ENCODE peak calls at places on chromosomes 11 and 22, in five cellular contexts. L, E, I, S and M are unnamed samples.
A peak's percentile ranks its signal among the peaks of the same experiment; 100 is the strongest.

GRCh38 chr11:7924526-7924925 is 6.5 kb downstream of the OR10A6 start:
- DNase-seq in I (no peak), L (peak; percentile 70), S (peak; percentile 36), E (no peak), M (no peak)

GRCh38 chr11:9231848-9232177 is 33.3 kb downstream of the DENND5A start:
- DNase-seq in L (peak; percentile 72), S (no peak), E (peak; percentile 75), I (no peak), M (no peak)

GRCh38 chr22:45529966-45530575 is 27.4 kb downstream of the FBLN1 start:
- DNase-seq in S (no peak), I (no peak), L (peak; percentile 94), E (peak; percentile 70), M (peak; percentile 52)

GRCh38 chr22:46367707-46368191 is 32.2 kb downstream of the TRMU start:
- DNase-seq in L (peak; percentile 40), S (peak; percentile 79), E (peak; percentile 46), I (peak; percentile 61), M (peak; percentile 86)

GRCh38 chr22:43978558-43978957 is 23.3 kb downstream of the SAMM50 start:
- DNase-seq in S (no peak), L (no peak), E (no peak), I (no peak), M (no peak)

GRCh38 chr11:126732981-126733380 is 267.6 kb downstream of the KIRREL3 start:
- DNase-seq in I (no peak), L (no peak), E (no peak), S (no peak), M (no peak)

GRCh38 chr22:18994780-18995711 is 59.0 kb upstream of the PRODH start:
- DNase-seq in S (peak; percentile 52), I (no peak), E (peak; percentile 7), L (no peak), M (peak; percentile 61)

GRCh38 chr11:132686827-132687370 is 845.4 kb downstream of the OPCML start:
- DNase-seq in L (no peak), S (no peak), E (no peak), I (no peak), M (no peak)

GRCh38 chr11:12122083-12122482 is 11.7 kb downstream of the MICAL2 start:
- DNase-seq in E (no peak), S (peak; percentile 81), I (no peak), L (no peak), M (peak; percentile 84)

GRCh38 chr11:313304-313786 is 495 bp upstream of the IFITM1 start:
- DNase-seq in E (no peak), L (no peak), S (peak; percentile 57), I (no peak), M (no peak)

GRCh38 chr11:112425121-112425520 is 164.5 kb upstream of the PLET1 start:
- DNase-seq in I (no peak), L (no peak), E (no peak), S (no peak), M (no peak)

GRCh38 chr11:117917591-117917990 is 11.6 kb downstream of the TMPRSS13 start:
- DNase-seq in I (no peak), E (no peak), S (no peak), L (no peak), M (no peak)

GRCh38 chr11:73995247-73995646 is 12.6 kb upstream of the UCP2 start:
- DNase-seq in S (peak; percentile 24), L (peak; percentile 16), E (peak; percentile 80), I (no peak), M (no peak)

GRCh38 chr11:135004495-135004894 is 592.5 kb upstream of the B3GAT1 start:
- DNase-seq in E (no peak), I (no peak), S (no peak), L (no peak), M (no peak)

GRCh38 chr11:119885861-119886567 is 157.0 kb upstream of the NECTIN1 start:
- DNase-seq in S (no peak), L (no peak), E (no peak), I (no peak), M (no peak)

GRCh38 chr22:48826546-48826945 is 1001.1 kb downstream of the BRD1 start:
- DNase-seq in E (no peak), L (no peak), I (no peak), S (no peak), M (no peak)

GRCh38 chr11:61793084-61793828 is 545 bp downstream of the FEN1 start:
- DNase-seq in I (no peak), E (no peak), S (no peak), L (no peak), M (no peak)

GRCh38 chr11:57493507-57494503 is 21.7 kb downstream of the SLC43A1 start:
- DNase-seq in S (peak; percentile 95), I (peak; percentile 88), E (peak; percentile 35), L (peak; percentile 17), M (peak; percentile 91)

GRCh38 chr22:46110215-46110614 is 40.1 kb upstream of the PPARA start:
- DNase-seq in L (peak; percentile 34), E (peak; percentile 19), I (no peak), S (peak; percentile 58), M (no peak)

GRCh38 chr11:75557649-75558494 is 4.2 kb upstream of the SERPINH1 start:
- DNase-seq in S (no peak), E (peak; percentile 88), L (peak; percentile 95), I (no peak), M (no peak)

GRCh38 chr11:90326647-90327046 is 103.8 kb upstream of the CHORDC1 start:
- DNase-seq in S (no peak), L (no peak), E (no peak), I (no peak), M (no peak)

GRCh38 chr11:122652495-122652894 is 3.0 kb upstream of the UBASH3B start:
- DNase-seq in I (no peak), L (no peak), S (no peak), E (no peak), M (no peak)

GRCh38 chr11:129728571-129728970 is 87.1 kb upstream of the TMEM45B start:
- DNase-seq in L (no peak), E (no peak), S (no peak), I (no peak), M (no peak)

GRCh38 chr22:27094633-27095308 is 437.4 kb downstream of the MIAT start:
- DNase-seq in E (no peak), I (no peak), L (peak; percentile 51), S (no peak), M (no peak)

GRCh38 chr11:1501421-1502167 is 15.0 kb upstream of the MOB2 start:
- DNase-seq in S (no peak), E (no peak), I (no peak), L (no peak), M (no peak)

GRCh38 chr11:14902650-14903350 is 10.8 kb upstream of the CYP2R1 start:
- DNase-seq in S (peak; percentile 25), E (peak; percentile 53), L (peak; percentile 71), I (no peak), M (peak; percentile 46)

GRCh38 chr11:16402654-16403447 is 46.5 kb upstream of the SOX6 start:
- DNase-seq in S (peak; percentile 70), L (no peak), E (no peak), I (peak; percentile 46), M (no peak)

GRCh38 chr11:49424136-49424535 is 215.7 kb upstream of the FOLH1 start:
- DNase-seq in E (no peak), S (no peak), I (no peak), L (no peak), M (no peak)

GRCh38 chr22:19448076-19448607 is 631 bp upstream of the C22orf39 start:
- DNase-seq in E (peak; percentile 76), I (no peak), L (peak; percentile 43), S (peak; percentile 82), M (peak; percentile 37)

GRCh38 chr22:37726240-37726887 is 29.5 kb downstream of the TRIOBP start:
- DNase-seq in L (peak; percentile 55), E (peak; percentile 43), I (no peak), S (no peak), M (no peak)

GRCh38 chr22:36311386-36312085 is 58.6 kb downstream of the APOL1 start:
- DNase-seq in L (peak; percentile 37), E (peak; percentile 42), S (no peak), I (no peak), M (peak; percentile 61)

GRCh38 chr11:61083601-61084147 is 18.6 kb upstream of the CD5 start:
- DNase-seq in L (no peak), E (no peak), S (no peak), I (no peak), M (peak; percentile 79)

GRCh38 chr11:95231881-95232605 is 1.0 kb upstream of the SESN3 start:
- DNase-seq in S (peak; percentile 70), I (no peak), L (no peak), E (peak; percentile 63), M (peak; percentile 18)

GRCh38 chr22:17047656-17048055 is 37.1 kb upstream of the IL17RA start:
- DNase-seq in E (no peak), L (no peak), S (no peak), I (no peak), M (no peak)

GRCh38 chr11:96329855-96330510 is 13.0 kb downstream of the MAML2 start:
- DNase-seq in L (no peak), E (no peak), S (no peak), I (no peak), M (no peak)

GRCh38 chr11:96330511-96330859 is 12.5 kb downstream of the MAML2 start:
- DNase-seq in S (no peak), I (no peak), L (no peak), E (no peak), M (no peak)

GRCh38 chr11:96326954-96327353 is 16.0 kb downstream of the MAML2 start:
- DNase-seq in E (no peak), L (no peak), S (no peak), I (no peak), M (no peak)

GRCh38 chr11:96329419-96329818 is 13.6 kb downstream of the MAML2 start:
- DNase-seq in L (no peak), S (no peak), E (no peak), I (no peak), M (no peak)

GRCh38 chr11:96328395-96329010 is 14.5 kb downstream of the MAML2 start:
- DNase-seq in L (peak; percentile 59), E (no peak), S (no peak), I (no peak), M (no peak)
- H3K4me2 ChIP-seq in L (peak overlapping the region; percentile 85), E (no peak overlapping the region), S (no peak overlapping the region), I (no peak overlapping the region), M (no peak overlapping the region)

GRCh38 chr22:30857103-30857502 is 111.5 kb downstream of the MORC2 start:
- DNase-seq in E (no peak), I (no peak), L (no peak), S (no peak), M (no peak)
- H2BK120ac ChIP-seq in E (no peak overlapping the region), I (no peak overlapping the region), L (no peak overlapping the region), S (no peak overlapping the region), M (no peak overlapping the region)

DNA sequence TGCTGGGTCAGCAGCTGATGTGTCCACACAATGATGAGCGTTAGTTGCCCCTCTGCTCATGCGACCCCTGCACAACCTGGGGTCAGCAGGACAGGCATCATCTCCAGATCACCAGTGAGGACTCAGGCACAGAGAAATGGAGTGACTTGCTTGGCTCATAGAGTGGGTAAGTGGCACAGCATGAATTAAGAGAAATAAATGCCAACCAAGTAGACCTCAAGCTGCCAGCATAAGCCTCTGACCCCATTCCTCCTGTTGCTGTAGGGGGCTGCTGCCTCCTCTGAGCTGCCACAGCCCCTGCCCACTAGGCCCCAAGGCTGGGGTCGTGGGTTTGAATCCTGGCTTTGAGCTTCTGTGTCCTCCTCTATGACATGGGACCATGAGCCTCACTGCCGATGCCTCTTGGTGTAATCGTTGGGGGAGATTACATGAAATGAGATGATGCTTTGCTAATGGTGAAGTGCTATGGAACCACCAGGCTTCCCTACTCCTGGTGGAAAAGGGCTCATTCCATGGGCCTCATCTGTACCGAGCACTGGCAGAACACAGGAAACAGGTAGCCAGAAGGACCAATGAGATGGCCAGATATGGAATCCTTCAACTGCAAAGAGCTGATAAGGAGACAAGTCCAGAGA is 33.6 kb downstream of the LRRC32 start:
- DNase-seq in S (no peak), E (no peak), L (no peak), I (no peak), M (no peak)
- H3K4me2 ChIP-seq in S (no peak overlapping the region), E (no peak overlapping the region), L (no peak overlapping the region), I (no peak overlapping the region), M (no peak overlapping the region)

GRCh38 chr22:50271011-50271394 is 823 bp upstream of the MAPK11 start:
- DNase-seq in S (no peak), I (no peak), L (no peak), E (no peak), M (no peak)
- H2BK120ac ChIP-seq in S (no peak overlapping the region), I (no peak overlapping the region), L (no peak overlapping the region), E (no peak overlapping the region), M (no peak overlapping the region)